ENCODE peak calls at places on chromosomes 11 and 22, in four cellular contexts. O is tibial nerve, F is cardiac muscle cell, X is HFF-Myc. S is an unnamed sample.
A peak's percentile ranks its signal among the peaks of the same experiment; 100 is the strongest.

GRCh38 chr11:67613313-67613959 is 6.7 kb downstream of the NDUFV1 start:
- DNase-seq in F (no peak), O (no peak), X (no peak), S (no peak)

GRCh38 chr11:119427279-119427678 is 4.3 kb upstream of the THY1 start:
- DNase-seq in X (no peak), F (no peak), O (no peak), S (no peak)

GRCh38 chr11:73391665-73392064 is 15.5 kb downstream of the RELT start:
- DNase-seq in O (no peak), X (no peak), F (no peak), S (no peak)

GRCh38 chr11:132744771-132745170 is 787.5 kb downstream of the OPCML start:
- DNase-seq in O (no peak), X (no peak), F (no peak), S (no peak)

GRCh38 chr22:30665266-30665665 is 2.4 kb downstream of the DUSP18 start:
- DNase-seq in X (no peak), O (no peak), F (no peak), S (no peak)

GRCh38 chr11:116473790-116474346 is 298.9 kb downstream of the BUD13 start:
- DNase-seq in F (no peak), O (no peak), X (no peak), S (no peak)

GRCh38 chr22:40250608-40251007 is 72.9 kb downstream of the TNRC6B start:
- DNase-seq in X (no peak), O (no peak), F (no peak), S (no peak)

GRCh38 chr11:71565263-71565662 is at the start of gene KRTAP5-10:
- DNase-seq in O (no peak), F (no peak), X (no peak), S (no peak)

GRCh38 chr22:49882519-49883293 is 29.1 kb downstream of the ZBED4 start:
- DNase-seq in O (no peak), F (no peak), X (no peak), S (no peak)

GRCh38 chr11:8313504-8314090 is 49.9 kb upstream of the LMO1 start:
- DNase-seq in O (no peak), F (no peak), X (no peak), S (no peak)

GRCh38 chr11:46414899-46415298 is 23.3 kb upstream of the CHRM4 start:
- DNase-seq in O (no peak), F (no peak), X (no peak), S (no peak)

GRCh38 chr11:123653405-123653996 is 923 bp downstream of the SCN3B start:
- DNase-seq in O (no peak), F (no peak), X (no peak), S (no peak)

GRCh38 chr22:34236527-34236926 is 316.3 kb upstream of the LARGE1 start:
- DNase-seq in O (no peak), F (no peak), X (no peak), S (no peak)

GRCh38 chr22:42397332-42398246 is 34.6 kb downstream of the NFAM1 start:
- DNase-seq in X (no peak), F (no peak), O (peak; percentile 51), S (no peak)

GRCh38 chr11:67058506-67058905 is 1.9 kb downstream of the RHOD start:
- DNase-seq in O (no peak), X (no peak), F (no peak), S (no peak)

GRCh38 chr11:17750817-17751165 is 16.2 kb downstream of the KCNC1 start:
- DNase-seq in X (no peak), F (no peak), O (no peak), S (no peak)
- TF ChIP-seq CTCF in X (no peak), F (no peak), O (no peak), S (no peak)

GRCh38 chr11:69081180-69081579 is 32.4 kb downstream of the TPCN2 start:
- DNase-seq in X (no peak), F (no peak), O (no peak), S (no peak)

GRCh38 chr11:69084371-69084770 is 35.6 kb downstream of the TPCN2 start:
- DNase-seq in X (no peak), F (no peak), O (no peak), S (no peak)

GRCh38 chr11:69085490-69086095 is 36.9 kb downstream of the TPCN2 start:
- DNase-seq in X (no peak), O (no peak), F (no peak), S (no peak)

GRCh38 chr11:69086152-69086551 is 37.4 kb downstream of the TPCN2 start:
- DNase-seq in X (no peak), F (no peak), O (peak; percentile 29), S (no peak)

GRCh38 chr11:69083531-69084247 is 35.0 kb downstream of the TPCN2 start:
- DNase-seq in F (no peak), O (no peak), X (no peak), S (no peak)
- TF ChIP-seq CTCF in F (no peak), O (no peak), X (no peak), S (no peak)

GRCh38 chr11:64052938-64053622 is 17.3 kb downstream of the FLRT1 start:
- DNase-seq in O (no peak), X (no peak), F (no peak), S (no peak)
- TF ChIP-seq CTCF in O (no peak), X (no peak), F (no peak), S (no peak)

GRCh38 chr22:26585104-26585790 is 4.7 kb downstream of the TPST2 start:
- DNase-seq in F (peak; percentile 39), O (no peak), X (no peak), S (no peak)
- TF ChIP-seq CTCF in F (peak; percentile 20), O (no peak), X (no peak), S (no peak)

GRCh38 chr11:128886401-128887119 is 4.6 kb upstream of the KCNJ5 start:
- DNase-seq in F (peak; percentile 84), X (no peak), O (no peak), S (no peak)
- TF ChIP-seq CTCF in F (peak; percentile 8), X (peak; percentile 43), O (no peak), S (no peak)

GRCh38 chr11:120834686-120835225 is 189.1 kb upstream of the TBCEL start:
- DNase-seq in X (no peak), F (no peak), O (no peak), S (no peak)

GRCh38 chr11:120839846-120840402 is 184.0 kb upstream of the TBCEL start:
- DNase-seq in X (no peak), F (no peak), O (no peak), S (no peak)

GRCh38 chr11:120832609-120833221 is 191.2 kb upstream of the TBCEL start:
- DNase-seq in F (no peak), O (no peak), X (no peak), S (no peak)

GRCh38 chr11:120839201-120839600 is 184.7 kb upstream of the TBCEL start:
- DNase-seq in F (no peak), X (no peak), O (no peak), S (no peak)

GRCh38 chr11:120835601-120836228 is 188.2 kb upstream of the TBCEL start:
- DNase-seq in O (no peak), F (no peak), X (no peak), S (no peak)
- TF ChIP-seq CTCF in O (no peak), F (no peak), X (no peak), S (no peak)

GRCh38 chr11:6443269-6444003 is 2.6 kb upstream of the HPX start:
- DNase-seq in O (peak; percentile 49), F (peak; percentile 76), X (no peak), S (no peak)
- TF ChIP-seq CTCF in O (peak; percentile 80), F (peak; percentile 88), X (peak; percentile 90), S (no peak)

DNA sequence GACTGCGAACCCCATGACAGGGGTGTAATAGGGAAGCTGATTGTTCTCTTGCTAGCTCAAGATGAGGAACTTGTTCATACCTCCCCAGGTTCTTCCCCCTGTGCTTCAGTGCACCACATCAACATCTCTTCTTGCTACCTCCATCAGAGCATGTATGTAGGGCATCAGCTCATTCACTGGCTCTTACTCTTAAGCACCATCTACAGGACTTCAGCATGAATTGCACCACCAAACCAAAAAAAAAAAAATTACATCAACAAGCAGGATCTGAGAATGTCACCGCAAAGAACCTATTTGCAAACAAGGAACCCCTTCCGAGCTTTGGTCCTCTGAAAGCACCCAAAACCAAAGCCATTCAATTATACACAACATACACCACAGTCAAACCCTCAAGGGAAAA is 2226.5 kb upstream of the RAG2 start:
- DNase-seq in O (no peak), X (no peak), F (peak; percentile 9), S (no peak)
- TF ChIP-seq CTCF in O (no peak), X (peak; percentile 7), F (peak; percentile 31), S (no peak)

GRCh38 chr22:37981282-37982011 is 2.9 kb downstream of the SOX10 start:
- DNase-seq in O (no peak), F (no peak), X (no peak), S (no peak)
- TF ChIP-seq CTCF in O (no peak), F (no peak), X (no peak), S (no peak)